ENCODE peak calls at places on chromosomes 6 and 20, in four cellular contexts. One of them, this sample, is unnamed.

GRCh38 chr20:59242714-59243626 is 57.4 kb upstream of the EDN3 start:
- DNase-seq in WTC11: no peak
- DNase-seq in HepG2: no peak
- DNase-seq in K562: no peak
- DNase-seq in this sample: no peak

GRCh38 chr6:100633096-100633766 is 168.5 kb upstream of the SIM1 start:
- DNase-seq in WTC11: no peak
- DNase-seq in HepG2: peak
- DNase-seq in K562: no peak
- DNase-seq in this sample: no peak

GRCh38 chr6:44771647-44772415 is 384.3 kb downstream of the CDC5L start:
- DNase-seq in WTC11: no peak
- DNase-seq in HepG2: no peak
- DNase-seq in K562: no peak
- DNase-seq in this sample: no peak

GRCh38 chr20:49381558-49382493 is 100.6 kb downstream of the KCNB1 start:
- DNase-seq in WTC11: no peak
- DNase-seq in HepG2: no peak
- DNase-seq in K562: no peak
- DNase-seq in this sample: no peak

GRCh38 chr20:44885392-44886275 is at the start of gene YWHAB:
- DNase-seq in WTC11: peak
- DNase-seq in HepG2: peak
- DNase-seq in K562: peak
- DNase-seq in this sample: peak

GRCh38 chr20:10576411-10576810 is 97.4 kb downstream of the JAG1 start:
- DNase-seq in WTC11: no peak
- DNase-seq in HepG2: no peak
- DNase-seq in K562: no peak
- DNase-seq in this sample: no peak

GRCh38 chr6:168574699-168575195 is 133.8 kb downstream of the SMOC2 start:
- DNase-seq in WTC11: no peak
- DNase-seq in HepG2: no peak
- DNase-seq in K562: no peak
- DNase-seq in this sample: no peak

GRCh38 chr20:12072945-12073245 is 155.2 kb downstream of the BTBD3 start:
- DNase-seq in WTC11: no peak
- DNase-seq in HepG2: no peak
- DNase-seq in K562: no peak
- DNase-seq in this sample: no peak

GRCh38 chr20:17233621-17234020 is 6.8 kb downstream of the PCSK2 start:
- DNase-seq in WTC11: no peak
- DNase-seq in HepG2: no peak
- DNase-seq in K562: no peak
- DNase-seq in this sample: no peak

GRCh38 chr20:7924692-7925091 is 15.6 kb downstream of the HAO1 start:
- DNase-seq in WTC11: no peak
- DNase-seq in HepG2: peak
- DNase-seq in K562: no peak
- DNase-seq in this sample: no peak

GRCh38 chr20:58712116-58712822 is 19.7 kb downstream of the NPEPL1 start:
- DNase-seq in WTC11: no peak
- DNase-seq in HepG2: no peak
- DNase-seq in K562: no peak
- DNase-seq in this sample: no peak

GRCh38 chr6:138593100-138593877 is 94.0 kb upstream of the NHSL1 start:
- DNase-seq in WTC11: no peak
- DNase-seq in HepG2: peak
- DNase-seq in K562: no peak
- DNase-seq in this sample: peak

GRCh38 chr20:8425802-8426201 is 293.7 kb downstream of the PLCB1 start:
- DNase-seq in WTC11: no peak
- DNase-seq in HepG2: no peak
- DNase-seq in K562: no peak
- DNase-seq in this sample: no peak

GRCh38 chr6:129543981-129544380 is 166.0 kb downstream of the ARHGAP18 start:
- DNase-seq in WTC11: no peak
- DNase-seq in HepG2: no peak
- DNase-seq in K562: no peak
- DNase-seq in this sample: no peak

GRCh38 chr6:110509617-110510231 is 33.3 kb upstream of the SLC22A16 start:
- DNase-seq in WTC11: no peak
- DNase-seq in HepG2: peak
- DNase-seq in K562: no peak
- DNase-seq in this sample: no peak

GRCh38 chr20:3172933-3173581 is at the start of gene LZTS3:
- DNase-seq in WTC11: peak
- DNase-seq in HepG2: peak
- DNase-seq in K562: peak
- DNase-seq in this sample: no peak

GRCh38 chr20:4876731-4877130 is 124.6 kb downstream of the SLC23A2 start:
- DNase-seq in WTC11: no peak
- DNase-seq in HepG2: no peak
- DNase-seq in K562: no peak
- DNase-seq in this sample: no peak

GRCh38 chr6:142316791-142317368 is 15.1 kb downstream of the ADGRG6 start:
- DNase-seq in WTC11: no peak
- DNase-seq in HepG2: no peak
- DNase-seq in K562: no peak
- DNase-seq in this sample: no peak

GRCh38 chr6:142307963-142308748 is 6.3 kb downstream of the ADGRG6 start:
- DNase-seq in WTC11: no peak
- DNase-seq in HepG2: peak
- DNase-seq in K562: no peak
- DNase-seq in this sample: no peak

GRCh38 chr6:142318714-142319113 is 16.9 kb downstream of the ADGRG6 start:
- DNase-seq in WTC11: no peak
- DNase-seq in HepG2: no peak
- DNase-seq in K562: no peak
- DNase-seq in this sample: no peak

DNA sequence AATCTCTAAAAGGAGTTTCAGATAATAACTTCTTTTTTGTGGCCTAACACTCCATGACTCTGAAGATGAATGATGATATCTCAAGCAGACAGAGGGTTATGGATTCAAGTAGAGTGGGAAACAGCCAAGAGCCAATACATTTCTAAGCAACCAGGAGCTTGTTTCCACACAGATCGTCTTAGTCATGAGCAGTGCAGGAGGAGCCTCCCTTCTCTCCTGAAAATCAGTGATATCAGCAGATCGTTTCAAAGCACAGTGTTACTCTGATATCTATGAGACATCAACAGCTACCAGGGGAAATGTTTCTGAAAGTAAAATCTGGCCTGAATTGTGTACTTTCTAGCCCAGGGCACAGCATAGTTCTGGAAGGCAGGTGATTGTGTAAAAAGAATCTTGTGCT is 11.5 kb downstream of the ADGRG6 start:
- DNase-seq in WTC11: no peak
- DNase-seq in HepG2: no peak
- DNase-seq in K562: no peak
- DNase-seq in this sample: no peak
- TF ChIP-seq ETV6 in WTC11: no peak
- TF ChIP-seq ETV6 in HepG2: no peak
- TF ChIP-seq ETV6 in K562: no peak
- TF ChIP-seq ETV6 in this sample: no peak

GRCh38 chr6:15628499-15629131 is 34.2 kb downstream of the DTNBP1 start:
- DNase-seq in WTC11: no peak
- DNase-seq in HepG2: no peak
- DNase-seq in K562: no peak
- DNase-seq in this sample: no peak
- TF ChIP-seq ETV6 in WTC11: no peak
- TF ChIP-seq ETV6 in HepG2: no peak
- TF ChIP-seq ETV6 in K562: no peak
- TF ChIP-seq ETV6 in this sample: no peak

GRCh38 chr20:2137552-2138201 is 36.0 kb downstream of the STK35 start:
- DNase-seq in WTC11: no peak
- DNase-seq in HepG2: no peak
- DNase-seq in K562: no peak
- DNase-seq in this sample: no peak
- TF ChIP-seq ETV6 in WTC11: no peak
- TF ChIP-seq ETV6 in HepG2: no peak
- TF ChIP-seq ETV6 in K562: no peak
- TF ChIP-seq ETV6 in this sample: no peak

GRCh38 chr6:41162687-41163418 is at the start of gene TREM2:
- DNase-seq in WTC11: no peak
- DNase-seq in HepG2: no peak
- DNase-seq in K562: no peak
- DNase-seq in this sample: no peak

GRCh38 chr6:41164551-41164950 is 1.6 kb upstream of the TREM2 start:
- DNase-seq in WTC11: no peak
- DNase-seq in HepG2: no peak
- DNase-seq in K562: no peak
- DNase-seq in this sample: no peak

GRCh38 chr6:41170547-41171160 is 7.7 kb upstream of the TREM2 start:
- DNase-seq in WTC11: no peak
- DNase-seq in HepG2: no peak
- DNase-seq in K562: no peak
- DNase-seq in this sample: no peak

GRCh38 chr6:41163419-41163717 is 452 bp upstream of the TREM2 start:
- DNase-seq in WTC11: no peak
- DNase-seq in HepG2: no peak
- DNase-seq in K562: no peak
- DNase-seq in this sample: no peak

DNA sequence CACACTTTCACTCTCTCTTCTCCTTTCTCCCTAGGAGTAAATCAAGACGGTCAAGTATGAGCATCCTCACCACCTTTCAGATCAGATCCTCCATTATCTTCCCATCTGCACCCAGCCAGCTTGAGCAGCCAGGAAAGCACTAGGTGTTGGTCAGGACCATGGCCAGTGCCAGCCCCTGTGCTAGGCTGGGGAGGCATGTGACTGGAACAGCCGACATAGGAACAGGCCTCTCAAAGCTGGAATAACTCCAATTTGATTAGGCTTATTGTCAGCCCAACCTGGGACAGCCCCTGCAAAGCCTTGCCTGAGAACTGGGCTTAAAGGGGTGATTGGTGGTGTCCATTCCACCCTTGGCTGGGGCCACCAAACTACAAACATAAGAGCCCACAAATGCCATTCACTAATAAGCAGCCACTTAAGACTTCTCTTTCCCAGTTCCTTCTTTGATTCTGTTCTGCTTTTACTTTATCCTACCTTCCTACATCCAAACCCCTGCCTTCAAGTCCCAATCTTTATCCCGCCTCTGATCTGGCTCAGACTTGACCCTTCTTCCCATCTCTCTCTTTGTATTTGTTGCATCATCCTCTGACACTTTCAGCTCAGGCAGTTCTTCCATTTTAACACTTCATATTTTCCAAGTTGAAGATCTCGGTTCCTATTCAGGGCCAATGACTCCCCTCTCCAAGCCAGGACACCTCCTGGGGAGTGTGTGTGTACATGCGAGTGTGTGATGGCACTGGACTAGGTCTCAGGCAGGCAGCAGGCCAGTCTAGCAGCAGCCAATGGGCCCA is 4.5 kb upstream of the TREM2 start:
- DNase-seq in WTC11: peak
- DNase-seq in HepG2: no peak
- DNase-seq in K562: no peak
- DNase-seq in this sample: no peak
- TF ChIP-seq ETV6 in WTC11: peak
- TF ChIP-seq ETV6 in HepG2: no peak
- TF ChIP-seq ETV6 in K562: no peak
- TF ChIP-seq ETV6 in this sample: no peak

DNA sequence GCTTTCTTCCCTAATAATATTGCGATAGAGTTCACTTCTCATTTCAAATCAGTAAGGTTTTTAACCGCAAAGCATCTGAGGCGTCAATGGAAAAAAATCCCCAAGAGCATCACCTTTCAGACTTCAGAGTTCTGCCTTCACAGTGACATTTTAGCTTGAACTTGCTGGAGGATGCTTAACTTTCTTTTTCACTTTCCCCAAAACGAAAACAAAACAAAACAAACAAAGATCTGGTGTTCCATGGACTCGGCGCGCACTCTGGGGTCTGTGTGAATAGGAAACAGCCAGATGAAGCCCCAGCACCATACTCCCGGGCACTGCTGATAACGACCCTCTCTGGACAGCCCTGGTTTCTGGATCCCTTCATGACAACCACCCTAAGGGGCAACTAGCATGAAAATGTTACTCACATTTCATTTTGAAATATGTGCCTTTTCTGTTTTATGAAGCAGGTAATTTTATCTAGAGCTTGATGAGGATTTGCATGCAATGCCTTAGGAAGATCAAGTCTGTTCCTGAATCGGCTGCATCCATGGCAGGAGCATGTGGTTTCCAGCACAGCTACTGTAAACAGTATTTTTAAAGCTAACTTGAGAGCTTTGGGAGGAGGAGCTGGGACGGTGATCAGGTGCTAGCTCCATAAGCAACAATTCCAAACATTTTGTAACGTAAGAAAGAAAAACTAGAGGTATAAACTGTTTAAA is 44.5 kb downstream of the RAMACL start:
- DNase-seq in WTC11: no peak
- DNase-seq in HepG2: no peak
- DNase-seq in K562: no peak
- DNase-seq in this sample: no peak
- TF ChIP-seq ETV6 in WTC11: no peak
- TF ChIP-seq ETV6 in HepG2: no peak
- TF ChIP-seq ETV6 in K562: no peak
- TF ChIP-seq ETV6 in this sample: no peak

GRCh38 chr6:121485359-121485809 is 49.9 kb downstream of the GJA1 start:
- DNase-seq in WTC11: no peak
- DNase-seq in HepG2: no peak
- DNase-seq in K562: no peak
- DNase-seq in this sample: no peak
- TF ChIP-seq ETV6 in WTC11: no peak
- TF ChIP-seq ETV6 in HepG2: no peak
- TF ChIP-seq ETV6 in K562: no peak
- TF ChIP-seq ETV6 in this sample: no peak

DNA sequence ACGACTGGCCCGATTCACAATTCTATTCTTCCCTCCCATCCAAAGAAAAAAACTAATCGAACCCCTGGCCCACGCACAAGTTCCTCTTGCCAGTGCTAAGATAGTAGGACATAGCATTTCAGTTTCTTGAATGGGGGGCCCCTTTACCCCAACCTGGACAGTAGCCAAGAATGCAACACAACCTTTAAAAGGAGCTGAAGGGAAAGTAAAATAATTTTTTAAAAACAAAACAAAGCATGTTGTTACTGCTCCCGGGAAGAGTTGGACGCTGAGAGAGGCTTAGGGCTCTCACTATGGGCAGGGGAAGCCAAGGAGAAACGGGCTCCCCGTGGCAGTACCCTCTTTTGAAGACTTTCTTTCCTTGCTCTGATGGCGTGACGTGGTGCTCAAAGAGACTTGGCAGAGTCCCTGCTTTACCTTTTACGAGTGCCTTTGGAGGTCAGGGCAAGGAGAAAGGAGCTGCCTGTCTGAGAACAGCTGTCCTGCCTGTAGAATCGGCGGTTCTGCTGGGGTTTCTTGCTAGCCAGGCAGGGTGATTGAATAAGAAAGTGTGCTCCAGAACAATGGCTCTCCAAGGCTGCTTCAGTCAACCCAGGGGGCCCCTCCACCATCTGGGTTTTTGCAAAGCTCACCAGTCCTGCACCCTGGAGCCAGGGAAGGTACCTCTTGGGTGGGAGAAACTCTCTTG is 5.8 kb downstream of the TFAP2C start:
- DNase-seq in WTC11: peak
- DNase-seq in HepG2: no peak
- DNase-seq in K562: no peak
- DNase-seq in this sample: no peak
- TF ChIP-seq ETV6 in WTC11: no peak
- TF ChIP-seq ETV6 in HepG2: no peak
- TF ChIP-seq ETV6 in K562: no peak
- TF ChIP-seq ETV6 in this sample: no peak